ENCODE peak calls at places on chromosomes 7 and 10, in four cellular contexts. Q is neural progenitor cell, Z is cardiac muscle cell, U is progenitor cell of endocrine pancreas. O is an unnamed sample.
A peak's percentile ranks its signal among the peaks of the same experiment; 100 is the strongest.

GRCh38 chr7:129376778-129377700 is 57.2 kb upstream of the STRIP2 start:
- DNase-seq in Q (no peak), Z (no peak), U (no peak), O (peak; percentile 55)

GRCh38 chr10:48751730-48752129 is 67.1 kb downstream of the WDFY4 start:
- DNase-seq in Q (no peak), Z (no peak), U (no peak), O (no peak)

GRCh38 chr10:96448021-96448457 is 65.7 kb downstream of the TLL2 start:
- DNase-seq in Q (peak; percentile 21), Z (no peak), U (no peak), O (peak; percentile 8)

GRCh38 chr7:108456845-108457540 is 757 bp upstream of the NRCAM start:
- DNase-seq in Q (peak; percentile 33), Z (no peak), U (no peak), O (no peak)

GRCh38 chr10:117980216-117980615 is 66.5 kb downstream of the RAB11FIP2 start:
- DNase-seq in Q (no peak), Z (no peak), U (no peak), O (peak; percentile 74)

GRCh38 chr7:130882396-130882795 is 148.4 kb upstream of the KLF14 start:
- DNase-seq in Q (no peak), Z (no peak), U (no peak), O (no peak)

GRCh38 chr10:33391611-33392010 is 57.1 kb upstream of the NRP1 start:
- DNase-seq in Q (no peak), Z (no peak), U (no peak), O (no peak)

GRCh38 chr7:39413866-39414668 is 152.1 kb upstream of the YAE1 start:
- DNase-seq in Q (peak; percentile 86), Z (peak; percentile 79), U (peak; percentile 49), O (peak; percentile 25)

GRCh38 chr10:10528563-10528910 is 489.1 kb upstream of the CELF2 start:
- DNase-seq in Q (no peak), Z (no peak), U (no peak), O (peak; percentile 62)

GRCh38 chr7:150403376-150404171 is 24.4 kb downstream of the ZNF775 start:
- DNase-seq in Q (no peak), Z (no peak), U (no peak), O (no peak)

GRCh38 chr7:20114463-20114862 is 102.7 kb downstream of the MACC1 start:
- DNase-seq in Q (peak; percentile 17), Z (no peak), U (no peak), O (peak; percentile 12)

GRCh38 chr7:45451636-45452035 is 122.5 kb upstream of the ADCY1 start:
- DNase-seq in Q (no peak), Z (no peak), U (no peak), O (peak; percentile 36)

GRCh38 chr7:28347462-28347861 is 64.9 kb upstream of the CREB5 start:
- DNase-seq in Q (no peak), Z (no peak), U (no peak), O (peak; percentile 91)

GRCh38 chr10:70589762-70590662 is 12.5 kb downstream of the PRF1 start:
- DNase-seq in Q (no peak), Z (no peak), U (no peak), O (peak; percentile 77)

DNA sequence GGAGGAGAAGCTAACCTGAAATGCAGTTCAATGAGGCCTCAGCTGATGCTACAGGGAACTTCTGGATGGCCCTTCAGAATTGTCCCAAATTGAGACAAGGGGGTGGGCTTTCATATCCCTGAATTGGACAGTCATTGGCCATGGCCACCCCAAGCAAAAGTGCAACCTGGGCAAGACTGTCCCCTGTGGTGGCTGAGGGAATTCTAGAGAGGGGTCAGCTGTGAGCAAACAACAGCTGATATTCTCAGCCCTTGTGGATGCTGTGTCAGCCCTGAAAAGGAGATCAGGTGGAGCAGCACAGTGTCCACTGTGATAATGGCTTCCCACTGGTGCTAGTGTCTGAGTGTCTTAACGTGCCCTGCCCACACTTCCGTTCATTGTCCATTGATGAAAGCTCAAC is 76.6 kb downstream of the SLC16A9 start:
- DNase-seq in Q (no peak), Z (no peak), U (no peak), O (no peak)
- TF ChIP-seq CTCF in Q (peak; percentile 21), Z (no peak), U (peak; percentile 23), O (peak; percentile 4)

GRCh38 chr10:60594476-60595051 is 183.7 kb upstream of the CDK1 start:
- DNase-seq in Q (peak; percentile 19), Z (no peak), U (no peak), O (peak; percentile 8)
- TF ChIP-seq CTCF in Q (peak; percentile 29), Z (no peak), U (peak; percentile 33), O (no peak)

DNA sequence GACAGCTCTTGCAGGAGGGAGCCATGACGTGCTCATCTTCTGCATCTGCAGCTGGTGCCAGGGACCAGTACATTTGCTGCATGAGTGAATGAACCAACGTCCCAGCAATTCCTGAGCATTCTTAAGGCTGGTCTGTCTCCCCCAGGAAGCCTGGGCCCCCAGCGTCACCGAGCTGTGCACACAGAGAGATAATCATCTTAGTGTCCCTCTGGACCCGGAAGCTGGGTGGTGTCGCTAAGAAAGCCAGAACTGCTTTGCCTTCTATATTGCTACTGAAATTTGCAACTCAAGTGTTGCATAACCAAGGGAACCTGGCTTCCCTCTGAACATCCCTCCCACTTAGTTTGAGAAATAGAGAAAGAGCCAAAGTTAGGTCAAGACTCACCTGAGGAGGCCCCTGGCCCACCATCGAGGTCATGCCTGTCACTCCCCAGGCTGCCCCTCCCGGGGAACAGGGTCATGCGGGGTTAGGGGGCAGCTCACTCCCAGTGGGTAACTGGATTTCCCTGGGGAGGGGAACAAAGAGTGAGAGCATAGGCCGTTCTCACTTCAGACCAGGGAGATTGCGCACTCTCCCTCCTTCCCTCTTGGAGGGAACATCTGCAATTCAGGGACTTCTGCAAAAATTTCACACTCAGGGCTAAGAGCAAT is 221.6 kb downstream of the ARHGAP12 start:
- DNase-seq in Q (peak; percentile 28), Z (no peak), U (no peak), O (no peak)
- TF ChIP-seq CTCF in Q (no peak), Z (no peak), U (no peak), O (no peak)

DNA sequence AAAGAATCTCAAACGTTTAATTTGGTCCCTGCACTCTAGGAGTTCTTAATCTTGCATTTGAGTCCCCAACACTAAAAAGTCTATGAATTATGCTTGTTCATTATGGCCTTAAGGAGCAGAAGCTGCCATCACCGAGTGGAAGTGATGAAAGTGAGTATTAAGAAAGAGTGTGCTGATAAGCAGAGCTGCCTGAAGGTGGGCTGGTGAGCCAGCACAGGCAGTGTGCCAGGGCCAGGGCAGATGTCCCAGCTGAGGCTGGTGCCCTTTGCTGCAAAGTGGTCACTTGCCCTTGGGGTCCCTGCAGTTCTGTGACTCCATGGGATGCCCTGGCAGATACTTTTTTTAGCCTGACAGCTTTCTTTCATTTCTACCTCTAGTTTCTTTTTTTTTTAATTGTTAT is 73.0 kb upstream of the LOXL4 start:
- DNase-seq in Q (no peak), Z (peak; percentile 23), U (no peak), O (peak; percentile 19)
- TF ChIP-seq CTCF in Q (no peak), Z (no peak), U (no peak), O (no peak)

GRCh38 chr7:91953618-91954017 is 13.0 kb downstream of the AKAP9 start:
- DNase-seq in Q (peak; percentile 8), Z (no peak), U (no peak), O (no peak)
- TF ChIP-seq CTCF in Q (peak; percentile 32), Z (peak; percentile 21), U (no peak), O (peak; percentile 22)

GRCh38 chr7:3194501-3195141 is 106.4 kb upstream of the SDK1 start:
- DNase-seq in Q (peak; percentile 77), Z (no peak), U (peak; percentile 37), O (peak; percentile 77)
- TF ChIP-seq CTCF in Q (peak; percentile 24), Z (peak; percentile 36), U (peak; percentile 45), O (peak; percentile 30)

O was measured in fibroblast of mammary gland.